ENCODE peak calls at places on chromosomes 6 and 20, in seven cellular contexts. K, W, G, S, U, E and X are unnamed samples.

GRCh38 chr6:53433617-53434285 is 85.0 kb upstream of the ELOVL5 start:
- DNase-seq in K (no peak), W (no peak), G (no peak), S (peak), U (no peak), E (no peak), X (no peak)

GRCh38 chr20:44309763-44310663 is 989 bp downstream of the FITM2 start:
- DNase-seq in K (no peak), W (no peak), G (no peak), S (no peak), U (peak), E (no peak), X (no peak)

GRCh38 chr6:159233365-159234101 is 64.3 kb downstream of the FNDC1 start:
- DNase-seq in K (peak), W (no peak), G (peak), S (no peak), U (no peak), E (no peak), X (peak)

GRCh38 chr6:137402143-137402542 is 92.1 kb downstream of the OLIG3 start:
- DNase-seq in K (no peak), W (no peak), G (no peak), S (no peak), U (no peak), E (no peak), X (no peak)

GRCh38 chr6:40947876-40948514 is 91.0 kb downstream of the UNC5CL start:
- DNase-seq in K (no peak), W (no peak), G (no peak), S (no peak), U (no peak), E (no peak), X (no peak)

GRCh38 chr6:25472314-25472713 is 179.7 kb upstream of the SCGN start:
- DNase-seq in K (no peak), W (no peak), G (peak), S (no peak), U (peak), E (no peak), X (no peak)

GRCh38 chr6:35497571-35498406 is 910 bp upstream of the TEAD3 start:
- DNase-seq in K (no peak), W (no peak), G (peak), S (peak), U (peak), E (no peak), X (peak)

GRCh38 chr6:20712011-20712410 is 177.8 kb downstream of the CDKAL1 start:
- DNase-seq in K (no peak), W (no peak), G (no peak), S (no peak), U (no peak), E (no peak), X (no peak)

GRCh38 chr6:169921853-169922779 is 170.7 kb downstream of the ERMARD start:
- DNase-seq in K (no peak), W (no peak), G (no peak), S (peak), U (no peak), E (no peak), X (no peak)

GRCh38 chr6:143792402-143793339 is 50.5 kb upstream of the LTV1 start:
- DNase-seq in K (no peak), W (no peak), G (no peak), S (no peak), U (no peak), E (no peak), X (no peak)
- TF ChIP-seq JUND in K (no peak), W (no peak), G (no peak), S (no peak), U (peak), E (no peak), X (no peak)

DNA sequence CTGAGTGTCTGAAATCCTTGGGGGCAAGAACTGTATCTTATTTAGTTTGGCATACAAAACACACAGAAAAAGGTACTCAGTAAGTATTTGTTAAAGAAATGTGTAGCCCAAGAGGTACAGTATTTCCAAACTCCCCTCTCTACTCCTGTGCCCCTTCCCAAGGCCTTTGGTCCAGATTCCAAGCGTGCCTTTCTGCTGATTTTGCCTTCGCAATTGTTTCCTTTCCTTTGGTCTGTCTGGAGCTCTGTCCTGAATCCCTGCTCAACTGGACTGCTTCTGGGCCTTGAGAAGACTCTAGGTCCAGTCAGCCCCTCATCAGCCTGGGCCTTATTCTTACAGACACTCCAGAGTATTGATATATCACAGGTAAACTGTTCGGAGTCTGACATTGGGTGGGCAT is 122.2 kb upstream of the SYNCRIP start:
- DNase-seq in K (no peak), W (no peak), G (no peak), S (peak), U (no peak), E (no peak), X (no peak)
- TF ChIP-seq JUND in K (no peak), W (no peak), G (no peak), S (no peak), U (no peak), E (no peak), X (no peak)

DNA sequence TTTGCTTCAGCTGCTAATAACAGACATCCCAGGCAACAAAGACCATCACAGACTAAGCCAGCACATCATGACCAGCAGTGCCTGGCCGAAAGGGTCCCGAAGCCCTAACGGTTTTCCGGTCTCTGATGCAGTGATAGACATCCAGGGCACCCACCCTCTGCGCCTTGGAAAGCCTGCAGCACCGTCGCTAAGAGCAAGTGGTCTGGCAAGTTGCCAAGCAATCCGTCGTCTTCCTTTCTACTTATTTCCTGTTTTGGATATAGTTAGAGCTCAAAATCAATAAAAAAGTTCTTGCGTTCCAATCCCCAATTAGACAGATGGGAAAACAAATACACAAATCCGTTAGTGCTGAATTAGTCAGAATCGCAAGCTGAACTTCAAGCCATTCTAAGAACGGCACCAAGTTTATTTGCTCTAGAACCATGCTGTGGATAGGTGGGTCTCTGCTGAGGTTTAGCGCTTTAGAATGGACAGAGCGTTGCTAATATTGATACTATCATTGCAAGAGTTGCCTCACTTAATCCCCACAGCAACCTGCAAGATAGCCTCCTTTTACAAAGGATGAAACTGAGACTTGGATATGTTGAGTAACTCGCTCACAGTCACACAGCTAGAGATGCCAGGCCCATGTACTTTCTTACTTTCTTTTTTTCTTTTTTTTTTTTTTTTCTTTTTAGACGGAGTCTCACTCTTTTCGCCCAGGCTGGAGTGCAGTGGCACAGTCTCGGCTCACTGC is 163.3 kb upstream of the SNX9 start:
- DNase-seq in K (no peak), W (no peak), G (no peak), S (no peak), U (no peak), E (no peak), X (no peak)
- TF ChIP-seq JUND in K (no peak), W (no peak), G (no peak), S (no peak), U (no peak), E (no peak), X (no peak)

DNA sequence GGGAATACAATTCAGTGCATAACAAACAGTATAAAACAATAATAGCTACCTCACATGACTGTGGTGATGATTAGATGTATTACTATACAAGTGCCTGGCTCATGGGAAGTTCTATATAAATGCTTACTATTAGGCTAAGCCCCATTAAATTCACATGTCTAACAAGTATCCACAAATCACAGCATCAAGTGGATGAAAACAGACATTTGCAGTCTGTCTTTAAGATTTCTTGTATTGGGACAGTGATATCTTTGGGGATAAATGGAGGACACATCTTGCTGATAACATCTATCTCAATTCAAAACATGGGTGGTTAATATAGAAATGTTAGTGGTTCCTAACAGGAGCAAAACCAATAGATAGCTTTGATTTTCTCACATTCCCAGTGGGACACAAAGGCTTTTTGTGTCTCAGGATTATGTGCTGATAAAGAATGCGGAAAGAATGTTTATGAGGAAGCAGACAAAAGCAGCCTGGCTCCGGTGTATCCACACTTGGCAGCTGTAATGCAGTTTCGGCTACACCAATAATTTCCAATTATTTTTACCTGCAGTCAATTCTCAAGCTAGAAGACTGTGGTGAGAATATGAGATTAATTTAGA is 29.3 kb downstream of the PTPRK start:
- DNase-seq in K (no peak), W (peak), G (no peak), S (peak), U (no peak), E (no peak), X (no peak)
- TF ChIP-seq JUND in K (no peak), W (no peak), G (no peak), S (no peak), U (no peak), E (no peak), X (no peak)

DNA sequence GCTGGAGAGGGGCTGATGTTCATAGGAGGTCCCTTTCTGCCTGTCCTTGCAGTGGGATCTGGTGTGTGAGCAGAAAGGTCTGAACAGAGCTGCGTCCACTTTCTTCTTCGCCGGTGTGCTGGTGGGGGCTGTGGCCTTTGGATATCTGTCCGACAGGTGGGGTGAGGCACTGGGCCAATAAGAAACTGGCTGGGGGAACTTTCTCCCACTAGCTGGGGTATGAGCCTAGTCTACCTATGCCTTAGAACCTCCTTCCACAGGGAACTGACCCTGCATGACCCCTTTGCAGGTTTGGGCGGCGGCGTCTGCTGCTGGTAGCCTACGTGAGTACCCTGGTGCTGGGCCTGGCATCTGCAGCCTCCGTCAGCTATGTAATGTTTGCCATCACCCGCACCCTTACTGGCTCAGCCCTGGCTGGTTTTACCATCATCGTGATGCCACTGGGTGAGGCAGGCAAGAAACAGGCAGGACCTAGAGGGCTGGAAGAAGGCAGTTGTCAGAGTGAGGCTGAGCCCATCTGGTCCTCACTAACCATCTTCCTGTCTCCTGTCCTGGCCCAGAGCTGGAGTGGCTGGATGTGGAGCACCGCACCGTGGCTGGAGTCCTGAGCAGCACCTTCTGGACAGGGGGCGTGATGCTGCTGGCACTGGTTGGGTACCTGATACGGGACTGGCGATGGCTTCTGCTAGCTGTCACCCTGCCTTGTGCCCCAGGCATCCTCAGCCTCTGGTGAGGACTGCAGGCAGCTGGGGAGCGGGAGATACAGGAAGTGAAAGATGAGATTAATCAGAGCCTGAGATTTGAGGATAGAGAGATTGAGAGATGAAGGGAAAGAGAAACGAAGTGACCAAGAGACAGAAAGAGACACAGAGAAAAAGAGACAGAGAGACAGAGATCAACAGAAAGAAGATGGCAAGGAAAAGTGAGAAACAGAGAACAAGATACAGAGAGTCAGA is 1.6 kb downstream of the SLC22A7 start:
- DNase-seq in K (no peak), W (no peak), G (peak), S (no peak), U (no peak), E (no peak), X (no peak)
- TF ChIP-seq JUND in K (no peak), W (no peak), G (no peak), S (no peak), U (no peak), E (no peak), X (no peak)

GRCh38 chr6:8006208-8006607 is 58.0 kb downstream of the BLOC1S5 start:
- DNase-seq in K (no peak), W (peak), G (peak), S (peak), U (peak), E (no peak), X (peak)
- TF ChIP-seq JUND in K (no peak), W (no peak), G (no peak), S (no peak), U (no peak), E (no peak), X (no peak)